ENCODE peak calls at places on chromosomes 16 and 17, in five cellular contexts. One of them, this sample, is unnamed.

GRCh38 chr17:20234266-20234665 is 225.1 kb downstream of the SPECC1 start:
- DNase-seq in transverse colon: no peak
- DNase-seq in ascending aorta: no peak
- DNase-seq in lung: no peak
- DNase-seq in tibial artery: no peak
- DNase-seq in this sample: no peak

GRCh38 chr17:43962479-43962878 is 8.7 kb upstream of the PYY start:
- DNase-seq in tibial artery: no peak
- DNase-seq in lung: no peak
- DNase-seq in ascending aorta: no peak
- DNase-seq in transverse colon: no peak
- DNase-seq in this sample: no peak

GRCh38 chr16:13231365-13231764 is 330.0 kb downstream of the SHISA9 start:
- DNase-seq in lung: no peak
- DNase-seq in tibial artery: no peak
- DNase-seq in ascending aorta: no peak
- DNase-seq in transverse colon: no peak
- DNase-seq in this sample: no peak

GRCh38 chr17:82020874-82021727 is 1.6 kb downstream of the CENPX start:
- DNase-seq in lung: peak; percentile 78
- DNase-seq in ascending aorta: peak; percentile 87
- DNase-seq in tibial artery: peak; percentile 77
- DNase-seq in transverse colon: peak; percentile 80
- DNase-seq in this sample: peak; percentile 84

GRCh38 chr17:16243811-16244567 is 27.0 kb downstream of the PIGL start:
- DNase-seq in transverse colon: peak; percentile 23
- DNase-seq in lung: no peak
- DNase-seq in tibial artery: no peak
- DNase-seq in ascending aorta: no peak
- DNase-seq in this sample: no peak

GRCh38 chr17:39239640-39240314 is 14.0 kb upstream of the STAC2 start:
- DNase-seq in ascending aorta: no peak
- DNase-seq in tibial artery: no peak
- DNase-seq in transverse colon: peak; percentile 81
- DNase-seq in lung: peak; percentile 56
- DNase-seq in this sample: no peak

GRCh38 chr17:40101367-40102210 is 1.2 kb upstream of the NR1D1 start:
- DNase-seq in ascending aorta: no peak
- DNase-seq in lung: no peak
- DNase-seq in tibial artery: no peak
- DNase-seq in transverse colon: no peak
- DNase-seq in this sample: peak; percentile 36

GRCh38 chr17:44999433-44999832 is 31.3 kb upstream of the C1QL1 start:
- DNase-seq in transverse colon: no peak
- DNase-seq in lung: no peak
- DNase-seq in tibial artery: no peak
- DNase-seq in ascending aorta: no peak
- DNase-seq in this sample: no peak

GRCh38 chr16:86502856-86503748 is 7.2 kb upstream of the FOXF1 start:
- DNase-seq in tibial artery: no peak
- DNase-seq in lung: no peak
- DNase-seq in ascending aorta: no peak
- DNase-seq in transverse colon: no peak
- DNase-seq in this sample: no peak
- H3K4me3 ChIP-seq in tibial artery: no peak overlapping the region
- H3K4me3 ChIP-seq in lung: no peak overlapping the region
- H3K4me3 ChIP-seq in ascending aorta: no peak overlapping the region
- H3K4me3 ChIP-seq in transverse colon: no peak overlapping the region
- H3K4me3 ChIP-seq in this sample: no peak overlapping the region

GRCh38 chr16:7321661-7322060 is 11.0 kb upstream of the RBFOX1 start:
- DNase-seq in ascending aorta: no peak
- DNase-seq in lung: no peak
- DNase-seq in transverse colon: no peak
- DNase-seq in tibial artery: no peak
- DNase-seq in this sample: no peak
- TF ChIP-seq CTCF in ascending aorta: no peak
- TF ChIP-seq CTCF in lung: no peak
- TF ChIP-seq CTCF in transverse colon: no peak
- TF ChIP-seq CTCF in tibial artery: no peak
- TF ChIP-seq CTCF in this sample: no peak

GRCh38 chr17:34254651-34255380 is at the start of gene CCL2:
- DNase-seq in lung: peak; percentile 69
- DNase-seq in transverse colon: peak; percentile 50
- DNase-seq in tibial artery: peak; percentile 85
- DNase-seq in ascending aorta: peak; percentile 86
- DNase-seq in this sample: peak; percentile 88
- H3K4me3 ChIP-seq in lung: peak within 1 kb of the TSS; percentile 37
- H3K4me3 ChIP-seq in transverse colon: no peak within 1 kb of the TSS
- H3K4me3 ChIP-seq in tibial artery: peak within 1 kb of the TSS; percentile 44
- H3K4me3 ChIP-seq in ascending aorta: peak within 1 kb of the TSS; percentile 46
- H3K4me3 ChIP-seq in this sample: peak within 1 kb of the TSS; percentile 65

DNA sequence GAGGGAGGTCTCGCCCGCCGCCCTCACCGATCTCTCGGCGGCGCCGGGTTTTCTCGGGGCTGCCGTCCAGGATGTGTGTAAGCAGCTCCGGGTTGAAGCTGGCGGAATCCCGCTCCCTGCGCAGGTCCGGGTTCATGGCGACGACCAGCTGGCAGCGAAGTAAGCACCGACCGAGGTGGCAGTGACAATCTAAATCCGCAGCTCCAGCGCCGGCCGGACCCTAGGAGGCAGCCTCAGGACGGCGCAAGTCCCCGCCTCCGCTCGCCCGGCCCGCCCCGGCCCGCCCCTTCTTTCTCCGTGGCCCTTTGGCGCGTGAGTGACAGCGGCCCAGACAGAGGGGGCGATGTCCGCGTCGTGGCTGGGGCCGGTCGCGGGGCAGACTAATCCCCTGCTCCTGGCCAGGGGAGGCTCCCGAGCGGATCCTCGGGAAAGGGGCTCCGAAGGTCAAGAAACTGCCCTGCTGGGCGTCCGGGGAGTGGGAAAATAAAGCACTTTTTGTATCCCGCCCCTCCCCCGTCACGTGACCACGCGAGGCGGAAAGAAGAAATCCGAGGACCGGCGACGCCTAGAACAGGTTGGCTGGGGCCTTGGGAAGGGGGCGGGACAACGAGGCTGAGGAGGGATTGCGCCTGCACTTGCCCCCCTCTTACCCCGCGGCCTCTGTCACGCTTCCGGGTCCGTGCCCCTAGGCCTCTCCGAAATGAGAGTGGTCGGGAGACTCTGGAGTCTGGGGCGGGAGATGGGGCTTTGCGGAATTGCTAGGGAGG is at the start of the genes ACOX1 and TEN1:
- DNase-seq in transverse colon: peak; percentile 98
- DNase-seq in tibial artery: peak; percentile 98
- DNase-seq in lung: peak; percentile 98
- DNase-seq in ascending aorta: peak; percentile 98
- DNase-seq in this sample: peak; percentile 97
- TF ChIP-seq CTCF in transverse colon: peak; percentile 23
- TF ChIP-seq CTCF in tibial artery: peak; percentile 28
- TF ChIP-seq CTCF in lung: no peak
- TF ChIP-seq CTCF in ascending aorta: peak; percentile 35
- TF ChIP-seq CTCF in this sample: peak; percentile 2

GRCh38 chr17:58665946-58666857 is 25.6 kb downstream of the TEX14 start:
- DNase-seq in transverse colon: no peak
- DNase-seq in ascending aorta: no peak
- DNase-seq in lung: no peak
- DNase-seq in tibial artery: no peak
- DNase-seq in this sample: no peak
- H3K4me3 ChIP-seq in transverse colon: no peak overlapping the region
- H3K4me3 ChIP-seq in ascending aorta: no peak overlapping the region
- H3K4me3 ChIP-seq in lung: no peak overlapping the region
- H3K4me3 ChIP-seq in tibial artery: no peak overlapping the region
- H3K4me3 ChIP-seq in this sample: no peak overlapping the region

GRCh38 chr16:50371036-50371716 is 2.4 kb upstream of the BRD7 start:
- DNase-seq in ascending aorta: no peak
- DNase-seq in lung: no peak
- DNase-seq in tibial artery: no peak
- DNase-seq in transverse colon: no peak
- DNase-seq in this sample: no peak
- TF ChIP-seq CTCF in ascending aorta: no peak
- TF ChIP-seq CTCF in lung: no peak
- TF ChIP-seq CTCF in tibial artery: no peak
- TF ChIP-seq CTCF in transverse colon: no peak
- TF ChIP-seq CTCF in this sample: no peak

DNA sequence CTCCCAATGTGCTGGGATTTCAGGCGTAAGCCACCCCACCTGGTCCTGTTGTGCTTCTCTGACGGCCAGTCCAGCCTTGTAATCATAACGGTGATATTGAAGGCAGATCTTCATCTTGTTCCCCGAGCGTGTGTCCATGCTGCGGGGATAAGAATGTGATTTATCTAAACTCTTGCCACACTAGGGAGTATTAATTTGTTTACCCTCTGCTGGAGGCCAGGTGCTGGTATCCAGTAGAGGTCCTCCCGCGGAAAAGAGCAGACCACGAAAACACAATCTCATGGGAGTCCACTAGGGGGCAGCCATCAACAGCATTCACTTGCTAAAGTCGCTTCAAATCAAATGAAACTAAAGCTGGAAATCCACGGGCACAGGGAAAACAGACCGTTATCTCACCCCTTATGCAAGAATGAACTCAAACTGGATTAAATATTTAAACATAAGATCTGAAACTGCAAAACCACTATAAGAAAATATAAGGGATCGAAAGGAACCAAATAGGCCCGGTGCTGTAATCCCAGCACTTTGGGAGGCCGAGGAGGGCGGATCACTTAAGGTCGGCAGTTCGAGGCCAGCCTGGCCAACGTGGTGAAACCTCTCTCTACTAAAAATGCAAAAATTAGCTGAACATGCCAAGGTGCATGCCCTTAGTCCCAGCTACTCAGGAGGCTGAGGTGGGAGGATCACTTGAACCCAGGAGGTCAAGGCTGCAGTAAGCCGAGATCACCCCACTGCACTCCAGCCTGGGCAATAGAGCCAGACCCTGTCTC is 22.3 kb upstream of the RBBP6 start:
- DNase-seq in transverse colon: peak; percentile 85
- DNase-seq in ascending aorta: peak; percentile 90
- DNase-seq in tibial artery: peak; percentile 81
- DNase-seq in lung: peak; percentile 85
- DNase-seq in this sample: peak; percentile 91
- H3K4me3 ChIP-seq in transverse colon: no peak overlapping the region
- H3K4me3 ChIP-seq in ascending aorta: peak overlapping the region; percentile 38
- H3K4me3 ChIP-seq in tibial artery: peak overlapping the region; percentile 17
- H3K4me3 ChIP-seq in lung: no peak overlapping the region
- H3K4me3 ChIP-seq in this sample: no peak overlapping the region

DNA sequence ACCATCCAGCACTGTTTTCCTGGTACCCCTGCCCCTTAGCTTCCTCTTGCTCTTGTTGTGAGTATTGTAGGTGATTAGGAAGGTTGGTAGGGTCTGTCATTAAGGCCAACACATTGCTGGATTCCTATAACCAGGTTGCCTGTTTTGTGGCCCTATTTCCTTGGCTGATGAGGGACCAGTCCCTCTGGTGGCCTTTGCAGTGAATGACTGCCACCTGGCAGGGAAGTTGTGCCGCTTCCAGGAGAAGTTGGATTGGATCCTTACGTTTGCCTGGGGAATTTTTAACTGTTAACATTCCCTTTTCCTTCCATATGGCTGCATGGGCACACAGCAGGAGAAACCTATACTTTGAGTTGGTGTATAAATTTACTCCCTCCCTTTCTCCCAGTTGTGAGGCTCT is 32.4 kb downstream of the LCMT1 start:
- DNase-seq in transverse colon: peak; percentile 25
- DNase-seq in tibial artery: no peak
- DNase-seq in lung: no peak
- DNase-seq in ascending aorta: no peak
- DNase-seq in this sample: no peak
- TF ChIP-seq CTCF in transverse colon: peak; percentile 28
- TF ChIP-seq CTCF in tibial artery: no peak
- TF ChIP-seq CTCF in lung: no peak
- TF ChIP-seq CTCF in ascending aorta: no peak
- TF ChIP-seq CTCF in this sample: peak; percentile 48

DNA sequence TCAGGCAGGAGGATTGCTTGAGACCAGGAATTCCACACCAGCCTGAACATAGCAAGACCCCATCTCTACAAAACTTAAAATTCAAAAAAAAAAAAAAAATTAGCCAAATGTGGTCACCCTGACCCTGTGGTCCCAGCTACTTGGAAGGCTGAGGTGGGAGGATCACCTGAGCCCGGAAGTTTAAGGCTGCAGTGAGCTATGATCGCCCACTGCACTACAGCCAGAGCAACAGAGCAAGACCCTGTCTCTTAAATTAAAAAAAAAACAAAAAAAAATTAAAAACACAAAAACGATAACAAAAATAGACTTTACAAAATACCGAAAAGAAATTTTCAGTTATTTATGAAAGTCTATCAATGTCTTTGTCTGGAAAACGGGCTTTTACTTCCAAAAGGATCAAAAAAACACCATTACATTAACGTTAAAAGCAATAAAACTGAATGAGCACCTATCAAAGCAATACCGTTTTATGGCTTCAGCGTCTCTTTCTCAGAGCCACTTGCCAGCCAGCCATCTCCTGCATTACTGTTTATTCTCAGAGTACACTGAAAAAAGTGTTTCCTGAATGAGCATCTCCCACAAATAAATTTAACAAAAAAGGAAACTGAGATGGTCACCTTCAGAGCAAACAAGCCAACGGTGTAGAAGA is 6.1 kb downstream of the USP7 start:
- DNase-seq in ascending aorta: no peak
- DNase-seq in tibial artery: no peak
- DNase-seq in lung: no peak
- DNase-seq in transverse colon: peak; percentile 41
- DNase-seq in this sample: no peak
- H3K4me3 ChIP-seq in ascending aorta: peak overlapping the region; percentile 17
- H3K4me3 ChIP-seq in tibial artery: no peak overlapping the region
- H3K4me3 ChIP-seq in lung: no peak overlapping the region
- H3K4me3 ChIP-seq in transverse colon: no peak overlapping the region
- H3K4me3 ChIP-seq in this sample: no peak overlapping the region